ENCODE peak calls at places on chromosomes 5 and 9, in five cellular contexts. T is GM12878, N is WTC11, V is HepG2, U is H1. D is an unnamed sample.

GRCh38 chr9:18743421-18743820 is 269.5 kb downstream of the ADAMTSL1 start:
- DNase-seq in T (no peak), N (no peak), V (no peak), U (no peak), D (no peak)

GRCh38 chr9:97906236-97906831 is 16.0 kb downstream of the TRMO start:
- DNase-seq in T (no peak), N (no peak), V (no peak), U (no peak), D (no peak)

GRCh38 chr9:128383007-128383753 is 12.0 kb downstream of the URM1 start:
- DNase-seq in T (no peak), N (peak; percentile 69), V (no peak), U (peak; percentile 82), D (no peak)

GRCh38 chr9:38066907-38067610 is 2.0 kb downstream of the SHB start:
- DNase-seq in T (no peak), N (peak; percentile 28), V (no peak), U (no peak), D (peak; percentile 41)

GRCh38 chr9:99105152-99106043 is 485 bp downstream of the TGFBR1 start:
- DNase-seq in T (no peak), N (peak; percentile 60), V (peak; percentile 52), U (no peak), D (peak; percentile 82)

GRCh38 chr9:115525438-115526058 is 407.6 kb upstream of the TNC start:
- DNase-seq in T (no peak), N (no peak), V (no peak), U (no peak), D (no peak)

GRCh38 chr9:95874989-95875304 is 544 bp upstream of the ERCC6L2 start:
- DNase-seq in T (no peak), N (peak; percentile 17), V (peak; percentile 7), U (no peak), D (peak; percentile 47)

GRCh38 chr5:103036601-103037000 is 83.3 kb downstream of the GIN1 start:
- DNase-seq in T (no peak), N (no peak), V (no peak), U (no peak), D (no peak)

GRCh38 chr5:89028579-89029272 is 145.7 kb upstream of the MEF2C start:
- DNase-seq in T (no peak), N (no peak), V (no peak), U (no peak), D (no peak)

GRCh38 chr9:126376311-126376902 is 49.8 kb downstream of the MVB12B start:
- DNase-seq in T (no peak), N (no peak), V (peak; percentile 90), U (no peak), D (no peak)

GRCh38 chr5:174625591-174626365 is 98.6 kb upstream of the MSX2 start:
- DNase-seq in T (no peak), N (no peak), V (no peak), U (no peak), D (no peak)

GRCh38 chr9:7656648-7657047 is 142.9 kb downstream of the DMAC1 start:
- DNase-seq in T (no peak), N (no peak), V (peak; percentile 8), U (no peak), D (no peak)

GRCh38 chr5:175195698-175196656 is 248.0 kb downstream of the DRD1 start:
- DNase-seq in T (no peak), N (peak; percentile 23), V (peak; percentile 78), U (no peak), D (no peak)

GRCh38 chr5:177040814-177041410 is 18.4 kb downstream of the ZNF346 start:
- DNase-seq in T (no peak), N (no peak), V (no peak), U (no peak), D (no peak)

GRCh38 chr5:32170303-32171170 is 3.6 kb downstream of the GOLPH3 start:
- DNase-seq in T (no peak), N (no peak), V (no peak), U (no peak), D (no peak)

GRCh38 chr9:123776856-123777560 is 152.9 kb downstream of the DENND1A start:
- DNase-seq in T (no peak), N (no peak), V (no peak), U (no peak), D (no peak)

GRCh38 chr5:74648835-74649286 is 8.3 kb upstream of the ENC1 start:
- DNase-seq in T (no peak), N (no peak), V (peak; percentile 62), U (no peak), D (peak; percentile 51)

GRCh38 chr9:112170968-112171367 is 4.1 kb downstream of the SUSD1 start:
- DNase-seq in T (no peak), N (no peak), V (no peak), U (no peak), D (no peak)

GRCh38 chr5:116564756-116565593 is 9.6 kb downstream of the SEMA6A start:
- DNase-seq in T (no peak), N (no peak), V (no peak), U (no peak), D (no peak)
- TF ChIP-seq ATF2 in T (no peak), N (no peak), V (no peak), U (no peak), D (no peak)

DNA sequence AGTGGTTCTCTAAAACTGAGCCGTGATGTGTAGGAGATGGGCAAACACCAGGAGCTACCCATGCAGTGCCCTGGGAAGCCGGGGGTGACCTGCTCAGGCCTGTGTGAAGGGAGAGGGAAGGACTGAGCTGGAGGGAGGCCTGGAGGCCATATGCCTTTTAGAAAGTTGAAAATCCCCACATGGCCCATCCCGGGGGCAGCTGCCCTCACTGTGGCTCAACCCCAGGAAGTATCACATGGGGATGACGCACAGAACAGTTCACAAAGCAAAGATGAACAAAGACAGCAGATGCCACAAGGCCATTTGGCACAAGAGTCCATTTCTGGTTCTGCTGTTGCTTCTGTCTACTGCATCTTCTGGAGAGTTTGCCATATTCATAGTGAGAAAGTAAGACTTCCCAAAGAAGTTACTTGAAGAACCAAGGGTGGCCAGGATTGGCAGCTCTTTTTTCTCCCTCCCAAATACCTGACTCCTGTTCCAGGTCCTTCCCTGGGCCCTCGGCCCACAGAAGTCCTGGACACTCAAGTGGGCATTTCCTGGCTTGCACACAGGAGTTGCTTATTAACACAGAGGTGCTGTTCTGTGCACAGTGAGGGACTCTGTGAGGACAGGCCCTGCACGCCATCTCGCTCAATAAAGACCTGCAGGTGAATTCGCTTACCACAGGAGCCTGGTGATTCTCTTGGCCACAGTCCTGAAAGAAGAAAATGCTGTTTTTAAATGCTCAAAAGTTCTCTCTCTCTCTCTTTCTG is 25.1 kb downstream of the ACSL6 start:
- DNase-seq in T (no peak), N (no peak), V (no peak), U (no peak), D (no peak)
- TF ChIP-seq ATF2 in T (no peak), N (no peak), V (no peak), U (no peak), D (no peak)

GRCh38 chr5:134545070-134545868 is 19.8 kb downstream of the JADE2 start:
- DNase-seq in T (no peak), N (no peak), V (no peak), U (no peak), D (no peak)
- TF ChIP-seq ATF2 in T (no peak), N (no peak), V (no peak), U (no peak), D (no peak)

DNA sequence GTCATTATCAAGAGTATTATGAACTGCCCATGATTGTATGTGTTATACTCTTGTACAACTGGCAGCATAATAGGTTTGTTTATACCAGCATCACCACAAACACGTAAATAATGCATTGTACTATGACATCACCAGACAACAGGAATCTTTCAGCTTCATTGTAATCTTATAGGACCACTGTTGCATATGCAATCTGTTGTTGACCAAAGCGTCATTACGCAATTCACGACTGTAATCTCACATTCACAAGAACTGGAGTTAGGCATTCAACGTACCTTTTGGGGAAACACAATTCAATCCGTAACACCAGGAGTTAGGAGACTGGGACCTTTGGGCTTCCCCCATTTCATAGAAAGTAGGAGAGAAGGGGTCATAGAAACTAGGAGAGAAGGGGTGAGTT is 20.4 kb upstream of the ARSI start:
- DNase-seq in T (no peak), N (no peak), V (peak; percentile 70), U (no peak), D (no peak)
- TF ChIP-seq ATF2 in T (no peak), N (no peak), V (no peak), U (no peak), D (no peak)

D was measured in K562.